ENCODE peak calls at places on chromosomes 11 and 22, in four cellular contexts. One of them, this sample, is unnamed.

GRCh38 chr22:44305888-44306287 is 6.9 kb downstream of the SHISAL1 start:
- DNase-seq in HT1080: no peak
- DNase-seq in GM18507: no peak
- DNase-seq in NCI-H1092 treated with DMSO at 0.1 percent for 48 hours: no peak
- DNase-seq in this sample: no peak

GRCh38 chr22:32591620-32592019 is 117.0 kb downstream of the FBXO7 start:
- DNase-seq in NCI-H1092 treated with DMSO at 0.1 percent for 48 hours: no peak
- DNase-seq in GM18507: no peak
- DNase-seq in HT1080: peak
- DNase-seq in this sample: no peak

GRCh38 chr11:134543144-134544044 is 131.4 kb upstream of the B3GAT1 start:
- DNase-seq in HT1080: no peak
- DNase-seq in NCI-H1092 treated with DMSO at 0.1 percent for 48 hours: no peak
- DNase-seq in GM18507: no peak
- DNase-seq in this sample: no peak

GRCh38 chr11:89495951-89496350 is 4.8 kb upstream of the NOX4 start:
- DNase-seq in GM18507: no peak
- DNase-seq in HT1080: peak
- DNase-seq in NCI-H1092 treated with DMSO at 0.1 percent for 48 hours: no peak
- DNase-seq in this sample: peak

GRCh38 chr11:12600829-12601228 is 73.4 kb upstream of the TEAD1 start:
- DNase-seq in HT1080: no peak
- DNase-seq in NCI-H1092 treated with DMSO at 0.1 percent for 48 hours: no peak
- DNase-seq in GM18507: no peak
- DNase-seq in this sample: no peak

GRCh38 chr11:64060861-64061444 is 25.2 kb downstream of the FLRT1 start:
- DNase-seq in NCI-H1092 treated with DMSO at 0.1 percent for 48 hours: peak
- DNase-seq in HT1080: no peak
- DNase-seq in GM18507: peak
- DNase-seq in this sample: no peak

GRCh38 chr22:43014062-43014875 is 680 bp downstream of the PACSIN2 start:
- DNase-seq in NCI-H1092 treated with DMSO at 0.1 percent for 48 hours: no peak
- DNase-seq in HT1080: peak
- DNase-seq in GM18507: no peak
- DNase-seq in this sample: no peak

GRCh38 chr11:128155590-128155989 is 431.8 kb downstream of the ETS1 start:
- DNase-seq in HT1080: no peak
- DNase-seq in NCI-H1092 treated with DMSO at 0.1 percent for 48 hours: no peak
- DNase-seq in GM18507: no peak
- DNase-seq in this sample: no peak

GRCh38 chr11:55726715-55727324 is 46.4 kb upstream of the OR5D13 start:
- DNase-seq in GM18507: no peak
- DNase-seq in NCI-H1092 treated with DMSO at 0.1 percent for 48 hours: no peak
- DNase-seq in HT1080: peak
- DNase-seq in this sample: no peak

GRCh38 chr11:10413268-10413667 is 41.8 kb upstream of the AMPD3 start:
- DNase-seq in HT1080: peak
- DNase-seq in GM18507: no peak
- DNase-seq in NCI-H1092 treated with DMSO at 0.1 percent for 48 hours: peak
- DNase-seq in this sample: no peak

GRCh38 chr11:120482149-120482548 is 29.4 kb upstream of the GRIK4 start:
- DNase-seq in NCI-H1092 treated with DMSO at 0.1 percent for 48 hours: no peak
- DNase-seq in GM18507: no peak
- DNase-seq in HT1080: no peak
- DNase-seq in this sample: no peak

GRCh38 chr11:60869451-60869825 is 2.1 kb downstream of the ZP1 start:
- DNase-seq in NCI-H1092 treated with DMSO at 0.1 percent for 48 hours: no peak
- DNase-seq in HT1080: no peak
- DNase-seq in GM18507: no peak
- DNase-seq in this sample: no peak

GRCh38 chr22:24485170-24485569 is 10.0 kb upstream of the UPB1 start:
- DNase-seq in HT1080: no peak
- DNase-seq in GM18507: no peak
- DNase-seq in NCI-H1092 treated with DMSO at 0.1 percent for 48 hours: no peak
- DNase-seq in this sample: no peak

GRCh38 chr11:92152245-92152644 is 72.4 kb upstream of the FAT3 start:
- DNase-seq in NCI-H1092 treated with DMSO at 0.1 percent for 48 hours: no peak
- DNase-seq in HT1080: no peak
- DNase-seq in GM18507: no peak
- DNase-seq in this sample: no peak